ENCODE peak calls at places on chromosomes 11 and 22, in six cellular contexts. T is stomach, V is ovary, E is HCT116, Q is thyroid gland, S is IMR-90. Y is an unnamed sample. For H3K4me1, the result is how much of the 10 kb centered on the place peaks cover.

GRCh38 chr11:77249427-77249826 is 52.1 kb downstream of the GDPD4 start:
- DNase-seq in T (no peak), V (no peak), E (peak), Q (no peak), S (peak), Y (no peak)

GRCh38 chr22:48515571-48516200 is 1312.0 kb downstream of the BRD1 start:
- DNase-seq in T (no peak), V (no peak), E (no peak), Q (no peak), S (no peak), Y (no peak)

GRCh38 chr11:2248242-2248641 is 22.1 kb downstream of the ASCL2 start:
- DNase-seq in T (no peak), V (no peak), E (no peak), Q (no peak), S (no peak), Y (peak)

GRCh38 chr11:17066691-17067090 is 10.8 kb downstream of the RPS13 start:
- DNase-seq in T (no peak), V (no peak), E (no peak), Q (no peak), S (no peak), Y (no peak)

GRCh38 chr11:92240946-92241345 is 16.3 kb downstream of the FAT3 start:
- DNase-seq in T (no peak), V (no peak), E (no peak), Q (no peak), S (no peak), Y (no peak)

GRCh38 chr11:125724125-125724524 is 22.0 kb upstream of the PATE1 start:
- DNase-seq in T (no peak), V (no peak), E (peak), Q (no peak), S (peak), Y (no peak)

GRCh38 chr11:113681711-113682410 is 24.2 kb downstream of the TMPRSS5 start:
- DNase-seq in T (no peak), V (no peak), E (no peak), Q (peak), S (no peak), Y (no peak)

GRCh38 chr22:42300286-42301071 is 30.0 kb upstream of the TCF20 start:
- DNase-seq in T (peak), V (no peak), E (no peak), Q (no peak), S (no peak), Y (no peak)

GRCh38 chr11:2447253-2447950 is 2.6 kb downstream of the KCNQ1 start:
- DNase-seq in T (no peak), V (no peak), E (no peak), Q (no peak), S (no peak), Y (no peak)

GRCh38 chr11:78783301-78783700 is 208.6 kb upstream of the NARS2 start:
- DNase-seq in T (no peak), V (no peak), E (no peak), Q (no peak), S (no peak), Y (no peak)

GRCh38 chr11:46347637-46348311 is 511 bp downstream of the DGKZ start:
- DNase-seq in T (no peak), V (peak), E (no peak), Q (no peak), S (no peak), Y (no peak)

GRCh38 chr11:89279176-89279575 is 101.5 kb downstream of the TYR start:
- DNase-seq in T (no peak), V (no peak), E (no peak), Q (no peak), S (no peak), Y (no peak)

GRCh38 chr11:43922295-43922648 is 20.2 kb upstream of the C11orf96 start:
- DNase-seq in T (no peak), V (no peak), E (no peak), Q (no peak), S (peak), Y (no peak)

GRCh38 chr11:11774928-11775327 is 66.8 kb upstream of the USP47 start:
- DNase-seq in T (no peak), V (no peak), E (no peak), Q (no peak), S (no peak), Y (no peak)

GRCh38 chr11:83681944-83682644 is 395.9 kb upstream of the CCDC90B start:
- DNase-seq in T (no peak), V (no peak), E (no peak), Q (peak), S (no peak), Y (no peak)

GRCh38 chr11:103108933-103109817 is at the start of gene DYNC2H1:
- DNase-seq in T (peak), V (peak), E (peak), Q (peak), S (peak), Y (peak)
- TF ChIP-seq POLR2A in T (no peak), V (peak), E (no peak), Q (no peak), S (no peak), Y (no peak)

GRCh38 chr11:55942785-55943392 is 6.7 kb upstream of the OR5I1 start:
- DNase-seq in T (no peak), V (no peak), E (peak), Q (no peak), S (peak), Y (no peak)
- TF ChIP-seq CTCF in T (peak), V (no peak), E (no peak), Q (no peak), S (peak), Y (peak)

GRCh38 chr11:61338783-61339489 is 5.9 kb downstream of the TKFC start:
- DNase-seq in T (no peak), V (no peak), E (no peak), Q (no peak), S (no peak), Y (no peak)
- H3K4me1 ChIP-seq in T (under half), V (under half), E (under half), Q (under half), S (under half), Y (under half)

DNA sequence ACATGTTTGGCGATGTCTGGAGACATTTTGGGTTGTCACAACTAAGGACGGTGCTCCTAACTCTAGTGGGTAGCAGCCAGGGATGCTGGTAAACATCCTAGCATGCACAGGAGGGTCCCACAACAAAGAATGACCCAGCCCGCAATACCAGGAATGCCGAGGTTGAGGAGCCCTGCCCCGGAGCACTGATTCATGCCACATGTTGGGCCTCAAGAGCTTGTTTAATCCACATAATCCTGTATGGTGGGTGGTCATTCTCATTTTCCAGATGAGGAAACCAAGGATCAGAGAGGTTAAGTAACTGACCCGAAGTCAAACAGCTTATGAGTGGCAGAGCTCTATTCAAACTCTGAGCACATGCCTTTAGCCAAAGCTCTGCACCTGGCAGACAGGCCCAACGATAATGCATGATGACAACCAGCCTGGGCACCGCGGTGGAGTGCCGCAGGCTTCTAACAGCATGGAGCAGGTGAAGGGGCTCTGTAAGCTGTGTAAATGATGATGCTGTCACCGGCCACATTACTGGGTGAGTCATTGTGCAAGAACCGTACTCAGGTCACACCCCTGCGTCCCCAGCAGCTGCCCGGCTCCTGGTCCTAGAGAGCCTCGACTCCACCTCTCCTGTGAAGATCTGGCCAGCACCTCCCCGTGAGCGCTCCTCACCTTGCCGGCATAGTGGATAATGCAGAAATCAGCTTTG is 58.6 kb downstream of the APOL1 start:
- DNase-seq in T (no peak), V (no peak), E (no peak), Q (no peak), S (peak), Y (no peak)
- TF ChIP-seq POLR2A in T (no peak), V (no peak), E (no peak), Q (no peak), S (no peak), Y (no peak)

GRCh38 chr11:61956191-61957027 is 6.3 kb downstream of the BEST1 start:
- DNase-seq in T (no peak), V (no peak), E (no peak), Q (no peak), S (no peak), Y (no peak)

GRCh38 chr11:61952882-61953281 is 2.7 kb downstream of the BEST1 start:
- DNase-seq in T (no peak), V (no peak), E (no peak), Q (no peak), S (no peak), Y (no peak)

GRCh38 chr11:61954106-61955030 is 4.2 kb downstream of the BEST1 start:
- DNase-seq in T (no peak), V (no peak), E (no peak), Q (no peak), S (no peak), Y (no peak)

GRCh38 chr11:61955416-61956135 is 5.4 kb downstream of the BEST1 start:
- DNase-seq in T (no peak), V (peak), E (no peak), Q (peak), S (no peak), Y (no peak)

GRCh38 chr11:61955031-61955415 is 4.9 kb downstream of the BEST1 start:
- DNase-seq in T (no peak), V (peak), E (no peak), Q (peak), S (peak), Y (peak)
- TF ChIP-seq CTCF in T (no peak), V (peak), E (no peak), Q (no peak), S (peak), Y (peak)

GRCh38 chr22:49791682-49792081 is 36.0 kb downstream of the BRD1 start:
- DNase-seq in T (no peak), V (no peak), E (no peak), Q (no peak), S (no peak), Y (no peak)
- H3K4me1 ChIP-seq in T (half or more), V (under half), E (under half), Q (under half), S (under half), Y (half or more)